ENCODE peak calls at places on chromosomes 11 and 22, in eight cellular contexts. B is AG04450; K is stomach; L is CD8-positive, alpha-beta T cell; C is heart left ventricle; F is right atrium auricular region; I is prostate gland; X is heart right ventricle. E is an unnamed sample.

GRCh38 chr11:101848262-101848661 is 66.5 kb upstream of the CEP126 start:
- DNase-seq in B (no peak), L (no peak), K (no peak), C (no peak), F (no peak), I (no peak), X (no peak), E (no peak)

GRCh38 chr11:42727879-42728278 is 583.9 kb upstream of the API5 start:
- DNase-seq in I (no peak), C (no peak), B (no peak), K (no peak), L (no peak), X (no peak), F (no peak), E (no peak)

GRCh38 chr11:13268791-13269190 is 8.8 kb upstream of the BMAL1 start:
- DNase-seq in C (no peak), X (no peak), I (no peak), L (no peak), B (no peak), F (no peak), K (no peak), E (no peak)

GRCh38 chr11:103326070-103326794 is 217.0 kb downstream of the DYNC2H1 start:
- DNase-seq in B (peak; percentile 45), L (no peak), I (peak; percentile 29), X (peak; percentile 42), F (no peak), K (no peak), C (peak; percentile 42), E (no peak)

GRCh38 chr22:19661156-19661555 is 53.1 kb upstream of the SEPTIN5 start:
- DNase-seq in C (no peak), L (no peak), K (no peak), F (no peak), X (no peak), B (no peak), I (no peak), E (no peak)

GRCh38 chr22:29148826-29149225 is 56.9 kb upstream of the EMID1 start:
- DNase-seq in L (no peak), I (no peak), B (no peak), C (no peak), K (no peak), X (no peak), F (no peak), E (no peak)

GRCh38 chr11:62245271-62245753 is 3.3 kb downstream of the SCGB1D2 start:
- DNase-seq in L (no peak), K (peak; percentile 28), C (peak; percentile 55), X (no peak), I (no peak), F (no peak), B (no peak), E (no peak)

GRCh38 chr11:7004482-7004881 is 15.7 kb downstream of the ZNF214 start:
- DNase-seq in C (no peak), L (no peak), X (no peak), B (no peak), K (no peak), I (no peak), F (no peak), E (no peak)

GRCh38 chr22:19062909-19063308 is 59.3 kb downstream of the DGCR2 start:
- DNase-seq in X (no peak), F (no peak), B (no peak), K (no peak), L (no peak), C (no peak), I (no peak), E (no peak)

GRCh38 chr11:19816040-19816439 is 103.4 kb downstream of the NAV2 start:
- DNase-seq in F (no peak), C (no peak), L (no peak), B (no peak), I (no peak), K (no peak), X (no peak), E (peak; percentile 4)

GRCh38 chr11:2421226-2421994 is 20.9 kb downstream of the TSSC4 start:
- DNase-seq in C (peak; percentile 57), L (no peak), B (no peak), F (no peak), K (no peak), X (no peak), I (no peak), E (no peak)

GRCh38 chr11:57349491-57350274 is 11.5 kb downstream of the P2RX3 start:
- DNase-seq in C (peak; percentile 89), F (peak; percentile 77), I (peak; percentile 23), X (peak; percentile 70), K (peak; percentile 74), B (no peak), L (peak; percentile 71), E (peak; percentile 23)

GRCh38 chr11:19946681-19947080 is 213.6 kb downstream of the DBX1 start:
- DNase-seq in I (no peak), F (no peak), X (no peak), C (no peak), L (no peak), K (no peak), B (no peak), E (no peak)

GRCh38 chr22:33271390-33272161 is 213.4 kb upstream of the SYN3 start:
- DNase-seq in C (peak; percentile 71), L (no peak), B (no peak), X (peak; percentile 62), F (peak; percentile 71), K (peak; percentile 87), I (peak; percentile 87), E (peak; percentile 50)

GRCh38 chr11:68643576-68643975 is 40.8 kb upstream of the GAL start:
- DNase-seq in F (no peak), K (no peak), B (no peak), L (no peak), C (no peak), X (no peak), I (no peak), E (no peak)

GRCh38 chr11:35404397-35404775 is 15.0 kb downstream of the SLC1A2 start:
- DNase-seq in B (no peak), F (no peak), K (peak; percentile 74), L (no peak), C (no peak), I (no peak), X (no peak), E (peak; percentile 21)

GRCh38 chr11:121241300-121242176 is 51.0 kb upstream of the SC5D start:
- DNase-seq in L (no peak), X (no peak), C (no peak), B (no peak), I (no peak), F (no peak), K (no peak), E (no peak)

GRCh38 chr22:29004647-29005371 is 56.8 kb downstream of the C22orf31 start:
- DNase-seq in X (peak; percentile 20), C (no peak), B (no peak), I (peak; percentile 73), L (no peak), K (peak; percentile 85), F (no peak), E (peak; percentile 66)

GRCh38 chr22:46001426-46002106 is 24.6 kb upstream of the WNT7B start:
- DNase-seq in F (no peak), I (no peak), B (no peak), C (peak; percentile 69), K (no peak), L (no peak), X (no peak), E (no peak)

GRCh38 chr11:126305699-126306098 is 1.8 kb downstream of the DCPS start:
- DNase-seq in C (no peak), I (no peak), L (no peak), K (no peak), X (no peak), F (no peak), B (no peak), E (no peak)
- H3K27ac ChIP-seq in C (no peak overlapping the region), I (no peak overlapping the region), L (no peak overlapping the region), K (no peak overlapping the region), X (no peak overlapping the region), F (no peak overlapping the region), B (no peak overlapping the region), E (no peak overlapping the region)

GRCh38 chr11:122258446-122258994 is 142.5 kb upstream of the BLID start:
- DNase-seq in F (no peak), C (no peak), X (no peak), I (no peak), L (no peak), B (no peak), K (no peak), E (no peak)
- H3K27ac ChIP-seq in F (no peak overlapping the region), C (no peak overlapping the region), X (no peak overlapping the region), I (no peak overlapping the region), L (no peak overlapping the region), B (no peak overlapping the region), K (no peak overlapping the region), E (no peak overlapping the region)

DNA sequence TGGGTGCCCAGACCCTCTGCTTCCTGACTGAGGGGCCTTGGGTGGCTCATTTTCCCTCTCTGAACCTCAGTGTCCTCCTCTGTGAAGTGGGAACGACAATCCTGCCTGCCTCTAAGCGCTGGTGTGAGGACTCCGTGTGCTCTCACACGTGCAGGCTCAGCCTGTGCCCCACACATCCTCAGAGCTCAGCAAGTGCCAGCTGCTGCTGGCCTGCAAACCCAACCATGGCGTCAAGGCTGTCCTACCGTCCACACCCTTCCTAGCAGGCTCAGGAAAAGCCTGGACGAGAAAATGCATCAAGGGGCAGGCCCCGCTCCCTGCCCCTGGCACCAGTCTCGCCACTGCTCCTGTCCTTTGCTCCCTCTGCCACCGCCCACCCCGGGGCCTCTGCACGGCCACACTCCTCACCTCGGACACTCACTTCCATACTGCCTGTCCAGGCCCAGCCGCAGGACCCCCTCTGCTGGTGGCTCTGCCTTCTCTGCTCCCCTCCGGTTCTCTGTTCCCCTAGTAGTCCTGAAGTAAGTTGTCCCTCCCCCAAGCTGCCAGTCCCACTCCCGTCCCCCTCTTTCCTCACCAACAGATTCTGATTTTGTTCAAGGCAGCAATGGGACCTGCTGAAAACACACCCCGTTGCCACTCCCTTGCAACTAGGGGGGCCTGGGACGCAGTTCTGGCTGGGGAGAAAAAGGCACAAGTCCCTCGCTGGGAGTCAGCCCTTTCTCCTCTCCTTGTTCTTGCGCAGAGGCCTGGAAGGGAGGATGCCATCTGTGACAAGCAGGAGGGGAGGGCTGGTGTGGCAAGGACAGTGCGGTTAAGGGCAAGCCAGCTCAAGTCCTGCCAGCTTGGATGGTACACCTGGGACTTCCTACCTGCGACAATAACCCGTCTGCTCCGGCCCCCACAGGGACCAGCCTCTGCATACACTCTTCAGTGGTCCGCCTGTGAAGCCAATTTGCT is 62.2 kb downstream of the ARFGAP3 start:
- DNase-seq in L (no peak), I (no peak), X (no peak), C (no peak), B (no peak), K (peak; percentile 20), F (no peak), E (no peak)
- H3K27ac ChIP-seq in L (no peak overlapping the region), I (peak overlapping the region; percentile 68), X (no peak overlapping the region), C (no peak overlapping the region), B (no peak overlapping the region), K (peak overlapping the region; percentile 14), F (peak overlapping the region; percentile 82), E (no peak overlapping the region)

DNA sequence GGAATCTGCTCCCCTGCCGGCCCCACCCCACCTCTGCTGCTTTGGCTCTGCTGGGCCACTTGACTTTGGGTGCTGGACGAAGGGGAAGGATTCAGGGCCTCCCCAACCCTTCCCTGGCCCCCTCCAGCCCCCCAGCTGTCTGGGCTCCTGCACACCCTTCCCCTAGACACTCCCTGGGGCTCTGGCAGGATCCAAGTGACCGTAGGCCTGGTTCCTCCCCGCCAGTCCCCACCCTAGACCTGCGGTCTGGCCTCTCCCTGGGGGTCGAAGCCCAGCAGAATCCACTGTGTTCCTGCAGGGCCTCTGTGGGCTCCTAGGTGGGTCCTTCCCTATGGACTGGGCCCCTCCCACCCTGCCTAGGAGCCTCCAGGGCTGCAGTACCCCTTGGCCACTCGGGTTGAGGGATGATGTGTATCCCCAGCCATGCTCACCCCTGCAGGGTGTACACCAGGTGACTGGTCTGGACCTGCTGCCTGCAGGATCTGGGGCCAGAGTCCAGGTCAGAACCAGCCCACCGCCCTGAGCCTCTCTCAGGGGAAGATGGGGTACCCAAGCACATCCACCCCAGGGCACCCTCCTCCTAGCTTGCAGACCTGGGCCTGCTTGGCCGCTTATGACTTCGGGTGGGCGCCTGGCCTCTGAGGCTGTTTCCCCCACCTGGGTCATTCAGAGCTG is 5.6 kb downstream of the PIM3 start:
- DNase-seq in X (no peak), F (no peak), C (peak; percentile 61), I (no peak), B (no peak), L (no peak), K (peak; percentile 47), E (no peak)
- H3K27ac ChIP-seq in X (peak overlapping the region; percentile 98), F (peak overlapping the region; percentile 98), C (peak overlapping the region; percentile 99), I (peak overlapping the region; percentile 92), B (no peak overlapping the region), L (no peak overlapping the region), K (peak overlapping the region; percentile 98), E (peak overlapping the region; percentile 93)

E was measured in substantia nigra.